ENCODE peak calls at places on chromosomes 6 and 20, in seven cellular contexts. One of them, this sample, is unnamed. For H3K4me1, the result is how much of the 10 kb centered on the place peaks cover.

GRCh38 chr6:89387516-89388222 is 24.4 kb downstream of the RRAGD start:
- DNase-seq in suprapubic skin: no peak
- DNase-seq in hepatocyte: no peak
- DNase-seq in adrenal gland: no peak
- DNase-seq in lung: no peak
- DNase-seq in tibial artery: no peak
- DNase-seq in kidney: no peak
- DNase-seq in this sample: no peak

GRCh38 chr20:63636752-63637633 is 10.1 kb upstream of the GMEB2 start:
- DNase-seq in suprapubic skin: no peak
- DNase-seq in hepatocyte: no peak
- DNase-seq in adrenal gland: no peak
- DNase-seq in lung: no peak
- DNase-seq in tibial artery: no peak
- DNase-seq in kidney: no peak
- DNase-seq in this sample: no peak

GRCh38 chr6:143549630-143550268 is 38.2 kb upstream of the FUCA2 start:
- DNase-seq in suprapubic skin: no peak
- DNase-seq in hepatocyte: peak
- DNase-seq in adrenal gland: no peak
- DNase-seq in lung: no peak
- DNase-seq in tibial artery: no peak
- DNase-seq in kidney: no peak
- DNase-seq in this sample: no peak

GRCh38 chr20:12053348-12053747 is 135.7 kb downstream of the BTBD3 start:
- DNase-seq in suprapubic skin: no peak
- DNase-seq in hepatocyte: no peak
- DNase-seq in adrenal gland: no peak
- DNase-seq in lung: no peak
- DNase-seq in tibial artery: no peak
- DNase-seq in kidney: no peak
- DNase-seq in this sample: no peak

GRCh38 chr6:101931766-101932165 is 538.3 kb downstream of the GRIK2 start:
- DNase-seq in suprapubic skin: no peak
- DNase-seq in hepatocyte: no peak
- DNase-seq in adrenal gland: no peak
- DNase-seq in lung: no peak
- DNase-seq in tibial artery: no peak
- DNase-seq in kidney: no peak
- DNase-seq in this sample: no peak

GRCh38 chr6:157226026-157226639 is 97.2 kb downstream of the TMEM242 start:
- DNase-seq in suprapubic skin: no peak
- DNase-seq in hepatocyte: peak
- DNase-seq in adrenal gland: peak
- DNase-seq in lung: no peak
- DNase-seq in tibial artery: peak
- DNase-seq in kidney: no peak
- DNase-seq in this sample: no peak

GRCh38 chr20:45506927-45507820 is 8.2 kb downstream of the SPINT3 start:
- DNase-seq in suprapubic skin: no peak
- DNase-seq in hepatocyte: no peak
- DNase-seq in adrenal gland: no peak
- DNase-seq in lung: no peak
- DNase-seq in tibial artery: no peak
- DNase-seq in kidney: no peak
- DNase-seq in this sample: no peak

GRCh38 chr20:33014336-33015113 is 7.0 kb downstream of the BPIFB2 start:
- DNase-seq in suprapubic skin: no peak
- DNase-seq in hepatocyte: no peak
- DNase-seq in adrenal gland: no peak
- DNase-seq in lung: no peak
- DNase-seq in tibial artery: no peak
- DNase-seq in kidney: no peak
- DNase-seq in this sample: no peak

GRCh38 chr6:149221774-149222070 is 95.8 kb upstream of the TAB2 start:
- DNase-seq in suprapubic skin: no peak
- DNase-seq in hepatocyte: no peak
- DNase-seq in adrenal gland: no peak
- DNase-seq in lung: no peak
- DNase-seq in tibial artery: no peak
- DNase-seq in kidney: no peak
- DNase-seq in this sample: no peak

GRCh38 chr6:709471-710056 is 16.6 kb upstream of the EXOC2 start:
- DNase-seq in suprapubic skin: no peak
- DNase-seq in hepatocyte: no peak
- DNase-seq in adrenal gland: no peak
- DNase-seq in lung: no peak
- DNase-seq in tibial artery: no peak
- DNase-seq in kidney: no peak
- DNase-seq in this sample: no peak
- H3K4me1 ChIP-seq in suprapubic skin: under half
- H3K4me1 ChIP-seq in hepatocyte: under half
- H3K4me1 ChIP-seq in adrenal gland: under half
- H3K4me1 ChIP-seq in lung: under half
- H3K4me1 ChIP-seq in tibial artery: under half
- H3K4me1 ChIP-seq in kidney: under half
- H3K4me1 ChIP-seq in this sample: under half

DNA sequence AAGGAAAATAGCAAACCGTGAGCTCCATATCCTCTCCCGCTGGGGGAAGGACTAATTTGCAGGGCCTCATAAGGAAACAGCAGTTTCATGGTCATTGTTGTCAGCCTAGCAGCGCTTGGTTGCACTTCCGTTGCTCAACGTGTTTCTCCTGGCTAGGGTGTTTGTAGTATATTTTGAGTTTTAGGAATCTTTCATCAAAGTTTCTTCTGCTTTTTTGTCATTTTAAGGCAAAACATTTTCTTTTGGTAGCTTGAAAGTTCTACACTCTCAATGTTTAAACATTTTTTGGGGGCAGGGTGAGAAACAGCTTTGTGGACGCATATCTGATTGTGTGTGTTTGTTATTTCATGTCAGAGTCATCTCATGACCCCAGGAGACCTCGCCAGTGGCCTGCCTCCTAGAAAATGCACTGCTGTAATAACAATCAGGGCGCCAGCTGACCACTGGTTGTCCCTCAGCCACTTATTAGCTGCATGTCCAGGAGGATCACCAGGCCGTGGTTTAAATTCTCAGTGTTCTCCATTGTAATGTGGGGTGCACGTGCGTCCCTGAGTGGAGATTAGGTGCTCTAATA is 20.6 kb downstream of the JARID2 start:
- DNase-seq in suprapubic skin: no peak
- DNase-seq in hepatocyte: no peak
- DNase-seq in adrenal gland: no peak
- DNase-seq in lung: no peak
- DNase-seq in tibial artery: no peak
- DNase-seq in kidney: no peak
- DNase-seq in this sample: no peak
- H3K4me1 ChIP-seq in suprapubic skin: half or more
- H3K4me1 ChIP-seq in hepatocyte: half or more
- H3K4me1 ChIP-seq in adrenal gland: half or more
- H3K4me1 ChIP-seq in lung: half or more
- H3K4me1 ChIP-seq in tibial artery: under half
- H3K4me1 ChIP-seq in kidney: under half
- H3K4me1 ChIP-seq in this sample: under half

DNA sequence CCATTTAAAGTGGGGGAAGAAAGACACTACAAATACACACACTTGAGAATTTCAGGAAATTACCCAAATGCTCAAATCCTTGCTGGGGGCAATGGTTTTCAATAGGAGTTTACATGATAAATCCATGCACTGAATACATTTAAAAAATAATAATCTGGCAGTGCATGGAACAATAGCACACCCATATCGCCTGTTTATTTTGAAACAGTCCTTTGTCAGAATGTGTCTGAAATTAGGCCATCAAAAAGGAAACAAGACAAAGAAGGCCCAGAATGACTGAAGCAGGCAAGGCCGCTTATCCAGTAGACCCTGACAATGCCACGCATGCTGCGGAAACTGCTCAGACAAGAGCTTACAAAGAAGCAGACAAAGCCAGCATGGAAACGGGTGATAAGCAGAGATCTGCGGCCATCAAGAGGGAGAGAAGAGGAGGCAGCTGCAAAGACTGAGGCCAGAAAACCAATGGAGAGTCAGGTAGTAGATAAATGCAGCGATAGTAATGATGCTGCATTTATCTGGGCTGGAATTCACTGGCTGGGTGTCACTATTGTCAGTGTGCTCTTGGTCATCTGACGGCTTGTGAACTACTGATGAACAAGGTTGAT is 211.9 kb upstream of the CNR1 start:
- DNase-seq in suprapubic skin: no peak
- DNase-seq in hepatocyte: no peak
- DNase-seq in adrenal gland: no peak
- DNase-seq in lung: no peak
- DNase-seq in tibial artery: no peak
- DNase-seq in kidney: peak
- DNase-seq in this sample: no peak
- H3K4me1 ChIP-seq in suprapubic skin: under half
- H3K4me1 ChIP-seq in hepatocyte: under half
- H3K4me1 ChIP-seq in adrenal gland: under half
- H3K4me1 ChIP-seq in lung: under half
- H3K4me1 ChIP-seq in tibial artery: under half
- H3K4me1 ChIP-seq in kidney: under half
- H3K4me1 ChIP-seq in this sample: under half

GRCh38 chr6:168455847-168456530 is 15.0 kb downstream of the SMOC2 start:
- DNase-seq in suprapubic skin: no peak
- DNase-seq in hepatocyte: no peak
- DNase-seq in adrenal gland: no peak
- DNase-seq in lung: no peak
- DNase-seq in tibial artery: no peak
- DNase-seq in kidney: no peak
- DNase-seq in this sample: no peak
- H3K4me1 ChIP-seq in suprapubic skin: under half
- H3K4me1 ChIP-seq in hepatocyte: under half
- H3K4me1 ChIP-seq in adrenal gland: under half
- H3K4me1 ChIP-seq in lung: under half
- H3K4me1 ChIP-seq in tibial artery: under half
- H3K4me1 ChIP-seq in kidney: under half
- H3K4me1 ChIP-seq in this sample: under half

DNA sequence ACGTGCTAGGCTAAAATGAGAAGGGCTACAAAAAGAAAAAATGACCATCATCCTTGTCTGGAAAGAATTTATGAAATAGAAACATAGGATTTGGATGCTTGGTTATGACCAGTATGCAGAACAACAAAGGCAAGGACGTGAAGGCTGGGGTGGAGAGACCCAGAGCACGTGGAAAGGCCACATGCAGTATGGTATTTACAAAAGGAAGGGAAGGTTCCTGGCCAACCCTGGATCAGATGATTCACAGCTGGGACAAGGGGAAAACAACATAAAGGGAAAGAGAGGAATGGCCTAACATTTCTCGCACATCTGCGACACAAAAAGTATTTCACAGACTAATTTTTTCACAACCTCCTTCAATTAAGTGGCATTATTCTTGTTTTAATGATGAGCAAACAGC is 8.2 kb downstream of the STX7 start:
- DNase-seq in suprapubic skin: no peak
- DNase-seq in hepatocyte: no peak
- DNase-seq in adrenal gland: no peak
- DNase-seq in lung: no peak
- DNase-seq in tibial artery: no peak
- DNase-seq in kidney: no peak
- DNase-seq in this sample: no peak
- H3K4me1 ChIP-seq in suprapubic skin: under half
- H3K4me1 ChIP-seq in hepatocyte: under half
- H3K4me1 ChIP-seq in adrenal gland: under half
- H3K4me1 ChIP-seq in lung: under half
- H3K4me1 ChIP-seq in tibial artery: under half
- H3K4me1 ChIP-seq in kidney: under half
- H3K4me1 ChIP-seq in this sample: under half

DNA sequence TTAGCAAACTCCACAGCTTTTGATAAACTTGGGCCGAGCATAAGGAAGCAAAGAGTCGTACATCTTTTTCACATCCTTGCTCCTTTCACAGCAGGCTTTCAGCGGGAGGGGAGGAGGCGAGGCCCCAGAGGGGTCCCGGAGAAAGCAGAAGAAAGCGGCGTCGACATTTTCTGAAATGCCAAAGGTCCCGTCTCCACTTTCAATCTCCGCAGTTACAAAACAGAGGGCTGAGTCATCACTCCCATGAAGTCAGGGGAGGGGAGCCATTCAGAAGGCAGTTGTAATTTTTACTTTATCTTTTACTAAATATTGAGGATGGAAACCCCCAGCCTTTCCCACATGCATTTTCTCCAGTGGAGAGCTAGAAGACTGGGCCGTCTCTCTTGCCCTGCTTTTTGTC is 174.2 kb upstream of the THBS2 start:
- DNase-seq in suprapubic skin: no peak
- DNase-seq in hepatocyte: peak
- DNase-seq in adrenal gland: peak
- DNase-seq in lung: no peak
- DNase-seq in tibial artery: no peak
- DNase-seq in kidney: no peak
- DNase-seq in this sample: no peak
- H3K4me1 ChIP-seq in suprapubic skin: under half
- H3K4me1 ChIP-seq in hepatocyte: under half
- H3K4me1 ChIP-seq in adrenal gland: under half
- H3K4me1 ChIP-seq in lung: under half
- H3K4me1 ChIP-seq in tibial artery: under half
- H3K4me1 ChIP-seq in kidney: under half
- H3K4me1 ChIP-seq in this sample: under half

DNA sequence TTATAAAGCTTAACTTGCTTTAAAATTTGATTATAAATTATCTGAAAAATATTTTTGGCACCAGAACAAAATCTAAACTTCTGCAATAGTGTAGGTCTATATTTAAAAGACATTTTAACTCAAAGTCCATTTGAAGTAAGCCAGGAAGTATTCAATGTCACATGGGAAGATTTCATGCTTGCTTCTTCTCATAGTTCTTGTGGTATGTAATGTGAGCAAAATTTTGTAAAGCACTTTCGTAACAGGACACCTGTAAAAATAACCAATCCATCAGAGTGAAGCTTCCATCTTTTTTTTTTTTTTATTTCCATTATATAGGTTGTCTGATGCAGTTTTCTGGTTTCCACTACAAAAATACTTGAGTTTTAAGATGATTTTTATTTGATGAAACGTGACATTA is 386.1 kb downstream of the LAMA2 start:
- DNase-seq in suprapubic skin: no peak
- DNase-seq in hepatocyte: no peak
- DNase-seq in adrenal gland: no peak
- DNase-seq in lung: no peak
- DNase-seq in tibial artery: no peak
- DNase-seq in kidney: no peak
- DNase-seq in this sample: no peak
- H3K4me1 ChIP-seq in suprapubic skin: under half
- H3K4me1 ChIP-seq in hepatocyte: under half
- H3K4me1 ChIP-seq in adrenal gland: under half
- H3K4me1 ChIP-seq in lung: under half
- H3K4me1 ChIP-seq in tibial artery: under half
- H3K4me1 ChIP-seq in kidney: under half
- H3K4me1 ChIP-seq in this sample: under half